ENCODE peak calls at places on chromosomes 13 and 19, in six cellular contexts. G is breast epithelium, S is fibroblast of lung, V is K562, U is stomach, I is DND-41. Z is an unnamed sample. For H3K27me3 and H3K4me1, the result is how much of the 10 kb centered on the place peaks cover.

GRCh38 chr19:18698321-18699167 is 15.1 kb downstream of the CRTC1 start:
- DNase-seq in U (no peak), S (no peak), I (no peak), G (no peak), V (no peak), Z (no peak)

GRCh38 chr13:59568306-59568705 is 595.4 kb downstream of the DIAPH3 start:
- DNase-seq in G (no peak), S (no peak), U (no peak), I (no peak), V (no peak), Z (no peak)

GRCh38 chr13:90443268-90443667 is 904.2 kb upstream of the MIR17HG start:
- DNase-seq in S (no peak), I (no peak), V (no peak), U (no peak), G (no peak), Z (no peak)

GRCh38 chr13:24032674-24033073 is 127.8 kb upstream of the SPATA13 start:
- DNase-seq in U (no peak), I (no peak), G (no peak), S (no peak), V (no peak), Z (no peak)

GRCh38 chr19:30328096-30328495 is 44.1 kb upstream of the ZNF536 start:
- DNase-seq in V (no peak), S (no peak), I (no peak), G (no peak), U (no peak), Z (no peak)

GRCh38 chr13:98978280-98978679 is 416 bp upstream of the DOCK9 start:
- DNase-seq in U (no peak), I (no peak), S (peak), G (no peak), V (no peak), Z (no peak)

GRCh38 chr13:42814868-42815267 is 33.5 kb downstream of the FAM216B start:
- DNase-seq in G (no peak), V (no peak), I (no peak), U (no peak), S (peak), Z (no peak)

GRCh38 chr13:39538826-39539555 is 64.0 kb downstream of the LHFPL6 start:
- DNase-seq in U (no peak), V (no peak), I (no peak), S (peak), G (no peak), Z (no peak)

GRCh38 chr19:38975214-38975860 is at the start of gene FBXO17:
- DNase-seq in V (peak), U (peak), I (no peak), S (peak), G (no peak), Z (peak)

GRCh38 chr19:6088677-6089063 is 21.6 kb downstream of the RFX2 start:
- DNase-seq in U (no peak), V (peak), I (no peak), S (peak), G (no peak), Z (no peak)

GRCh38 chr13:30119476-30119875 is 187.9 kb downstream of the KATNAL1 start:
- DNase-seq in G (peak), U (no peak), V (no peak), I (peak), S (peak), Z (no peak)

GRCh38 chr13:70995338-70995737 is 871.7 kb downstream of the DACH1 start:
- DNase-seq in I (no peak), U (no peak), V (no peak), S (no peak), G (no peak), Z (no peak)

GRCh38 chr13:26246154-26246553 is 7.8 kb upstream of the CDK8 start:
- DNase-seq in S (no peak), U (no peak), V (peak), G (no peak), I (no peak), Z (no peak)

GRCh38 chr19:36850646-36851442 is at the start of gene ZNF345:
- DNase-seq in S (peak), U (peak), G (peak), I (peak), V (peak), Z (peak)

GRCh38 chr19:58183822-58184215 is 958 bp downstream of the ZNF274 start:
- DNase-seq in G (no peak), S (no peak), V (no peak), U (no peak), I (no peak), Z (no peak)

GRCh38 chr13:112127564-112127963 is 60.6 kb downstream of the SOX1 start:
- DNase-seq in U (no peak), S (no peak), V (no peak), G (no peak), I (no peak), Z (no peak)

GRCh38 chr13:112120031-112120373 is 53.1 kb downstream of the SOX1 start:
- DNase-seq in V (no peak), S (no peak), U (no peak), I (no peak), G (no peak), Z (no peak)

GRCh38 chr13:112119192-112120030 is 52.5 kb downstream of the SOX1 start:
- DNase-seq in U (peak), S (no peak), G (no peak), I (no peak), V (no peak), Z (no peak)

GRCh38 chr13:112128052-112128610 is 61.2 kb downstream of the SOX1 start:
- DNase-seq in V (no peak), U (no peak), S (no peak), G (no peak), I (no peak), Z (no peak)

GRCh38 chr13:112124100-112124499 is 57.2 kb downstream of the SOX1 start:
- DNase-seq in U (no peak), I (no peak), V (no peak), S (no peak), G (no peak), Z (no peak)
- H3K27me3 ChIP-seq in U (under half), I (under half), V (under half), S (under half), G (under half), Z (under half)

DNA sequence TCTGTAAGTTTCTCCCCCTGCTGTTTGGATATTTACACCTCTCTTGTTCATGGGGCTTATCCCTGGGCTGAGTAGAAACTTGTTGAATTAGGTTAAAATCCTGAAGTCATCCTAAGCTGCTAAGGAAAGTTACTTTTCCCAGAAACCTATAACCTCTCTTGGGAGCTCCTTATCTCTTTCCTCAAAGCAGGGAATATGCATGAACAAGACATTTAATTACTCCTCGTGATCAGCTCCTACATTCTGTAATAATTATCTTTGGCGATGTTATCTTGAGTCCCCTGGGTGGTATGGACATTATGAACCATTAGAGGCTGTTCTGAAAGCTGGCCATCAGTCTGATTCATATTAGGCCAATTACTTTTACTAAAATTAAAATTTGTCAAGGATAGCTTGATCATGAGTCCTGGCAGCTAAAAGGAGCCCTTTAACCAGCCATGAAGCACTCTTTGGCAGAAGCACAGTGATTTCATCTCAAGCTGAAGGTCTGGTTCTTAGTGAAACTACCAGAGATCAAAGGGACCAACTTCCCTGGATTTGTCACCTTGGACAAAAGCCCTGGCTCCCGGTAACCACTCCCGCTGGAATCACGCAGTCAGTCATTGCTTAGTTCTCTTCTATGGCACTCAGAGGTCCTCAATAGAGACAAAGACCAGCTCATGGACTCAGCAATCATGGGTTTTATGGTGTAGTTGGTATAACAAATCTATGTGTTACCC is 811.8 kb downstream of the UQCRFS1 start:
- DNase-seq in S (no peak), U (no peak), G (no peak), V (no peak), I (no peak), Z (no peak)
- H3K4me1 ChIP-seq in S (under half), U (under half), G (under half), V (under half), I (under half), Z (under half)

GRCh38 chr13:20232556-20233277 is 598 bp upstream of the GJB6 start:
- DNase-seq in S (no peak), V (no peak), I (no peak), U (no peak), G (no peak), Z (no peak)
- H3K27me3 ChIP-seq in S (under half), V (under half), I (under half), U (under half), G (under half), Z (under half)

DNA sequence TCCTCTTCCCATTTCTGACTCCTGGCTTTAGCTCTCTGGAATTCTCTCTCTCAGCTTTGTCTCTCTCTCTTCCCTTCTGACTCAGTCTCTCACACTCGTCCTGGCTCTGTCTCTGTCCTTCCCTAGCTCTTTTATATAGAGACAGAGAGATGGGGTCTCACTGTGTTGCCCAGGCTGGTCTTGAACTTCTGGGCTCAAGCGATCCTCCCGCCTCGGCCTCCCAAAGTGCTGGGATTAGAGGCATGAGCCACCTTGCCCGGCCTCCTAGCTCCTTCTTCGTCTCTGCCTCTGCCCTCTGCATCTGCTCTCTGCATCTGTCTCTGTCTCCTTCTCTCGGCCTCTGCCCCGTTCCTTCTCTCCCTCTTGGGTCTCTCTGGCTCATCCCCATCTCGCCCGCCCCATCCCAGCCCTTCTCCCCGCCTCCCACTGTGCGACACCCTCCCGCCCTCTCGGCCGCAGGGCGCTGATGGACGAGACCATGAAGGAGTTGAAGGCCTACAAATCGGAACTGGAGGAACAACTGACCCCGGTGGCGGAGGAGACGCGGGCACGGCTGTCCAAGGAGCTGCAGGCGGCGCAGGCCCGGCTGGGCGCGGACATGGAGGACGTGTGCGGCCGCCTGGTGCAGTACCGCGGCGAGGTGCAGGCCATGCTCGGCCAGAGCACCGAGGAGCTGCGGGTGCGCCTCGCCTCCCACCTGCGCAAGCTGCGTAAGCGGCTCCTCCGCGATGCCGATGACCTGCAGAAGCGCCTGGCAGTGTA is 2.7 kb downstream of the APOE start:
- DNase-seq in I (no peak), S (no peak), U (no peak), G (no peak), V (no peak), Z (no peak)
- H3K4me1 ChIP-seq in I (under half), S (under half), U (under half), G (under half), V (half or more), Z (under half)

GRCh38 chr13:101412076-101412475 is 4.2 kb downstream of the NALCN start:
- DNase-seq in V (no peak), I (no peak), S (no peak), U (no peak), G (no peak), Z (no peak)

GRCh38 chr13:101417501-101417900 is 1.2 kb upstream of the NALCN start:
- DNase-seq in I (no peak), U (no peak), V (no peak), S (no peak), G (no peak), Z (no peak)

GRCh38 chr13:101416181-101417042 is at the start of gene NALCN:
- DNase-seq in U (no peak), I (no peak), G (no peak), S (peak), V (no peak), Z (peak)

GRCh38 chr13:101415358-101416174 is 742 bp downstream of the NALCN start:
- DNase-seq in I (no peak), U (no peak), G (no peak), V (no peak), S (no peak), Z (no peak)

GRCh38 chr13:101417043-101417406 is 717 bp upstream of the NALCN start:
- DNase-seq in S (peak), I (no peak), V (no peak), G (no peak), U (no peak), Z (no peak)
- H3K27me3 ChIP-seq in S (under half), I (under half), V (under half), G (under half), U (under half), Z (under half)

GRCh38 chr19:14519245-14519859 is 1.2 kb upstream of the DNAJB1 start:
- DNase-seq in S (no peak), I (no peak), V (no peak), U (no peak), G (no peak), Z (no peak)

GRCh38 chr19:14519860-14520407 is 1.7 kb upstream of the DNAJB1 start:
- DNase-seq in S (peak), V (no peak), G (no peak), I (no peak), U (peak), Z (no peak)

GRCh38 chr19:14517446-14517839 is 754 bp downstream of the DNAJB1 start:
- DNase-seq in I (no peak), G (no peak), S (no peak), U (no peak), V (no peak), Z (no peak)

GRCh38 chr19:14517840-14518505 is at the start of gene DNAJB1:
- DNase-seq in I (no peak), G (peak), S (peak), U (peak), V (peak), Z (peak)

GRCh38 chr19:14520543-14520942 is 2.3 kb upstream of the DNAJB1 start:
- DNase-seq in I (no peak), G (no peak), U (no peak), V (no peak), S (no peak), Z (no peak)
- H3K4me1 ChIP-seq in I (under half), G (under half), U (under half), V (under half), S (under half), Z (under half)

Z was measured in HAP-1.